ENCODE peak calls at places on chromosomes 11 and 22, in eight cellular contexts. U, J, I, W, T, P, G and K are unnamed samples.

GRCh38 chr11:29272019-29272654 is 744.7 kb downstream of the KCNA4 start:
- DNase-seq in I (no peak), W (no peak), P (no peak), U (no peak), J (peak; percentile 62), G (peak; percentile 62), T (no peak), K (no peak)

GRCh38 chr11:130180491-130180890 is 20.9 kb downstream of the ST14 start:
- DNase-seq in G (peak; percentile 27), T (no peak), I (no peak), P (no peak), W (no peak), U (no peak), J (no peak), K (no peak)

GRCh38 chr22:24247011-24247507 is 2.2 kb upstream of the GGT5 start:
- DNase-seq in I (no peak), U (no peak), W (no peak), J (no peak), G (peak; percentile 51), T (no peak), P (no peak), K (no peak)

GRCh38 chr11:33802414-33802950 is 28.2 kb upstream of the FBXO3 start:
- DNase-seq in W (no peak), T (no peak), G (peak; percentile 79), P (peak; percentile 46), I (no peak), U (peak; percentile 60), J (peak; percentile 90), K (no peak)

GRCh38 chr11:77656362-77656761 is 18.8 kb upstream of the CLNS1A start:
- DNase-seq in W (no peak), G (no peak), I (no peak), T (no peak), P (no peak), U (no peak), J (no peak), K (no peak)

GRCh38 chr11:33258631-33259184 is 1.5 kb downstream of the HIPK3 start:
- DNase-seq in G (no peak), J (peak; percentile 54), U (no peak), I (no peak), P (peak; percentile 3), T (no peak), W (no peak), K (no peak)

GRCh38 chr11:119520400-119520799 is 97.4 kb upstream of the THY1 start:
- DNase-seq in I (no peak), U (no peak), P (no peak), G (no peak), T (no peak), J (no peak), W (no peak), K (no peak)

GRCh38 chr11:134521452-134522289 is 109.6 kb upstream of the B3GAT1 start:
- DNase-seq in P (no peak), U (no peak), W (no peak), J (no peak), G (no peak), T (no peak), I (no peak), K (no peak)

GRCh38 chr11:2088746-2089535 is 50.2 kb downstream of the IGF2 start:
- DNase-seq in T (no peak), G (no peak), P (no peak), U (no peak), W (no peak), J (no peak), I (no peak), K (no peak)

GRCh38 chr11:61079416-61080150 is 22.7 kb upstream of the CD5 start:
- DNase-seq in J (no peak), I (no peak), U (no peak), W (no peak), P (no peak), T (no peak), G (no peak), K (no peak)

GRCh38 chr11:12205330-12205729 is 94.9 kb downstream of the MICAL2 start:
- DNase-seq in I (no peak), P (no peak), G (peak; percentile 42), U (no peak), T (no peak), J (no peak), W (no peak), K (no peak)

GRCh38 chr22:35913925-35914324 is 114.7 kb downstream of the RBFOX2 start:
- DNase-seq in U (no peak), W (no peak), J (no peak), G (no peak), T (no peak), P (no peak), I (no peak), K (no peak)

GRCh38 chr11:952406-953385 is 27.0 kb downstream of the AP2A2 start:
- DNase-seq in G (peak; percentile 59), I (no peak), P (no peak), U (no peak), T (no peak), W (no peak), J (no peak), K (no peak)

GRCh38 chr11:20010106-20010860 is 150.0 kb downstream of the DBX1 start:
- DNase-seq in U (no peak), G (no peak), W (no peak), I (no peak), J (no peak), T (no peak), P (no peak), K (no peak)

GRCh38 chr22:48740731-48741405 is 1086.8 kb downstream of the BRD1 start:
- DNase-seq in U (no peak), I (no peak), T (no peak), J (no peak), G (no peak), P (no peak), W (no peak), K (no peak)

GRCh38 chr11:72970557-72971118 is 156.4 kb downstream of the ATG16L2 start:
- DNase-seq in U (no peak), T (no peak), W (no peak), P (no peak), G (no peak), I (peak; percentile 32), J (no peak), K (no peak)

GRCh38 chr11:2085251-2086066 is 53.7 kb downstream of the IGF2 start:
- DNase-seq in P (no peak), W (no peak), I (peak; percentile 3), U (no peak), J (no peak), G (no peak), T (no peak), K (no peak)

GRCh38 chr22:36833073-36833472 is 16.2 kb upstream of the PVALB start:
- DNase-seq in I (no peak), T (no peak), J (no peak), G (no peak), U (no peak), P (no peak), W (no peak), K (no peak)

GRCh38 chr11:47466701-47467250 is 17.8 kb upstream of the RAPSN start:
- DNase-seq in I (no peak), G (peak; percentile 45), W (no peak), J (peak; percentile 90), P (no peak), U (no peak), T (no peak), K (no peak)

GRCh38 chr11:60871378-60872061 is 4.2 kb downstream of the ZP1 start:
- DNase-seq in T (no peak), I (peak; percentile 74), G (peak; percentile 47), U (no peak), J (no peak), P (no peak), W (no peak), K (peak; percentile 96)

GRCh38 chr11:11366793-11367192 is 13.7 kb upstream of the CSNK2A3 start:
- DNase-seq in T (no peak), W (no peak), J (no peak), G (peak; percentile 38), I (no peak), P (no peak), U (no peak), K (no peak)

GRCh38 chr11:27625347-27625912 is 74.8 kb downstream of the BDNF start:
- DNase-seq in G (no peak), T (no peak), P (no peak), J (no peak), U (no peak), I (no peak), W (no peak), K (no peak)

GRCh38 chr11:67310246-67311050 is 7.1 kb downstream of the SSH3 start:
- DNase-seq in I (no peak), J (no peak), G (no peak), U (no peak), P (no peak), W (no peak), T (no peak), K (no peak)

GRCh38 chr22:28771195-28771791 is 1.2 kb upstream of the CCDC117 start:
- DNase-seq in J (no peak), P (no peak), U (no peak), G (no peak), T (no peak), I (no peak), W (no peak), K (no peak)

GRCh38 chr11:68128682-68129327 is 7.6 kb upstream of the CHKA start:
- DNase-seq in T (no peak), U (peak; percentile 18), W (no peak), G (peak; percentile 38), I (no peak), J (no peak), P (no peak), K (no peak)

GRCh38 chr11:35747638-35748037 is 85.1 kb downstream of the TRIM44 start:
- DNase-seq in P (no peak), J (no peak), I (no peak), G (no peak), W (no peak), U (no peak), T (no peak), K (no peak)